ENCODE peak calls at places on chromosome 5, in eight cellular contexts. U is upper lobe of left lung, X is tibial nerve, W is COR-L47, S is cardiac fibroblast, Y is lung microvascular endothelial cell, O is posterior cingulate gyrus, N is Calu3. J is an unnamed sample.

GRCh38 chr5:179166886-179167841 is 107.0 kb downstream of the ZNF354C start:
- DNase-seq in X (peak; percentile 44), W (no peak), U (peak; percentile 94), Y (peak; percentile 15), N (peak; percentile 16), O (peak; percentile 53), S (peak; percentile 63), J (peak; percentile 81)

GRCh38 chr5:73770601-73771025 is 144.6 kb downstream of the ARHGEF28 start:
- DNase-seq in O (no peak), W (no peak), Y (no peak), S (peak; percentile 46), U (no peak), X (no peak), N (no peak), J (no peak)

GRCh38 chr5:107792940-107793339 is 122.2 kb upstream of the EFNA5 start:
- DNase-seq in Y (no peak), W (no peak), N (no peak), X (no peak), S (no peak), U (no peak), O (no peak), J (no peak)

GRCh38 chr5:95098012-95098411 is 186.9 kb downstream of the MCTP1 start:
- DNase-seq in W (no peak), O (no peak), X (no peak), S (no peak), U (no peak), Y (no peak), N (no peak), J (no peak)

GRCh38 chr5:88393082-88393481 is 124.4 kb upstream of the TMEM161B start:
- DNase-seq in X (no peak), S (no peak), O (no peak), Y (no peak), U (no peak), N (no peak), W (no peak), J (no peak)

GRCh38 chr5:147073098-147073497 is 161.7 kb upstream of the STK32A start:
- DNase-seq in U (no peak), S (no peak), O (no peak), W (no peak), Y (no peak), X (no peak), N (no peak), J (no peak)

GRCh38 chr5:30878751-30879150 is 314.7 kb upstream of the CDH6 start:
- DNase-seq in W (no peak), O (no peak), N (no peak), S (no peak), Y (no peak), X (no peak), U (no peak), J (no peak)

GRCh38 chr5:157559301-157559700 is 16.3 kb downstream of the ADAM19 start:
- DNase-seq in W (no peak), Y (peak; percentile 43), N (no peak), X (no peak), O (no peak), U (no peak), S (peak; percentile 82), J (no peak)

GRCh38 chr5:109016300-109016699 is 268.6 kb downstream of the FER start:
- DNase-seq in S (peak; percentile 17), O (no peak), X (no peak), W (no peak), N (no peak), Y (no peak), U (no peak), J (no peak)

GRCh38 chr5:92561362-92562006 is 1019.5 kb downstream of the NR2F1-AS1 start:
- DNase-seq in Y (no peak), X (no peak), U (no peak), S (peak; percentile 41), N (no peak), O (no peak), W (no peak), J (no peak)

GRCh38 chr5:16733597-16733996 is 116.8 kb upstream of the RETREG1 start:
- DNase-seq in N (no peak), S (no peak), O (no peak), Y (no peak), W (no peak), U (no peak), X (no peak), J (no peak)

GRCh38 chr5:131589510-131590348 is 45.3 kb downstream of the RAPGEF6 start:
- DNase-seq in W (peak; percentile 15), U (no peak), X (no peak), O (peak; percentile 27), S (peak; percentile 71), Y (peak; percentile 77), N (peak; percentile 30), J (peak; percentile 83)

GRCh38 chr5:108654042-108654441 is 93.7 kb upstream of the FER start:
- DNase-seq in W (no peak), S (peak; percentile 57), Y (no peak), X (no peak), U (no peak), N (no peak), O (no peak), J (no peak)

GRCh38 chr5:169706070-169706469 is 69.0 kb downstream of the DOCK2 start:
- DNase-seq in X (no peak), N (no peak), W (no peak), O (no peak), Y (no peak), S (no peak), U (no peak), J (peak; percentile 50)

GRCh38 chr5:149834246-149834855 is 104.2 kb downstream of the PPARGC1B start:
- DNase-seq in N (peak; percentile 79), Y (peak; percentile 93), O (no peak), X (peak; percentile 77), W (peak; percentile 63), S (peak; percentile 97), U (no peak), J (peak; percentile 89)

J was measured in left kidney.